ENCODE peak calls at places on chromosomes 13 and 19, in six cellular contexts. One of them, this sample, is unnamed.

GRCh38 chr19:16376649-16377048 is 52.0 kb downstream of the KLF2 start:
- DNase-seq in colonic mucosa: no peak
- DNase-seq in left ventricle myocardium inferior: no peak
- DNase-seq in fibroblast of the aortic adventitia: no peak
- DNase-seq in psoas muscle: peak
- DNase-seq in right atrium auricular region: no peak
- DNase-seq in this sample: no peak

GRCh38 chr13:34748078-34748477 is 194.0 kb upstream of the NBEA start:
- DNase-seq in psoas muscle: no peak
- DNase-seq in left ventricle myocardium inferior: peak
- DNase-seq in fibroblast of the aortic adventitia: peak
- DNase-seq in right atrium auricular region: peak
- DNase-seq in colonic mucosa: peak
- DNase-seq in this sample: no peak

GRCh38 chr19:11984986-11985385 is 20.1 kb downstream of the ZNF763 start:
- DNase-seq in colonic mucosa: no peak
- DNase-seq in right atrium auricular region: no peak
- DNase-seq in left ventricle myocardium inferior: no peak
- DNase-seq in psoas muscle: no peak
- DNase-seq in fibroblast of the aortic adventitia: no peak
- DNase-seq in this sample: peak

GRCh38 chr13:31588331-31588730 is 151.0 kb upstream of the RXFP2 start:
- DNase-seq in colonic mucosa: peak
- DNase-seq in left ventricle myocardium inferior: no peak
- DNase-seq in fibroblast of the aortic adventitia: no peak
- DNase-seq in right atrium auricular region: no peak
- DNase-seq in psoas muscle: no peak
- DNase-seq in this sample: no peak

GRCh38 chr13:23570099-23570926 is at the start of gene TNFRSF19:
- DNase-seq in psoas muscle: no peak
- DNase-seq in fibroblast of the aortic adventitia: peak
- DNase-seq in right atrium auricular region: peak
- DNase-seq in left ventricle myocardium inferior: peak
- DNase-seq in colonic mucosa: no peak
- DNase-seq in this sample: no peak

GRCh38 chr13:93635687-93636086 is 409.1 kb downstream of the GPC6 start:
- DNase-seq in left ventricle myocardium inferior: no peak
- DNase-seq in right atrium auricular region: no peak
- DNase-seq in colonic mucosa: no peak
- DNase-seq in fibroblast of the aortic adventitia: peak
- DNase-seq in psoas muscle: no peak
- DNase-seq in this sample: no peak

GRCh38 chr19:42555317-42555716 is 27.0 kb upstream of the CEACAM1 start:
- DNase-seq in colonic mucosa: no peak
- DNase-seq in right atrium auricular region: peak
- DNase-seq in psoas muscle: no peak
- DNase-seq in left ventricle myocardium inferior: no peak
- DNase-seq in fibroblast of the aortic adventitia: no peak
- DNase-seq in this sample: no peak

GRCh38 chr13:31067416-31068118 is 94.1 kb downstream of the HSPH1 start:
- DNase-seq in left ventricle myocardium inferior: no peak
- DNase-seq in fibroblast of the aortic adventitia: peak
- DNase-seq in psoas muscle: no peak
- DNase-seq in right atrium auricular region: no peak
- DNase-seq in colonic mucosa: no peak
- DNase-seq in this sample: no peak

GRCh38 chr19:46878613-46879375 is 18.0 kb downstream of the ARHGAP35 start:
- DNase-seq in colonic mucosa: no peak
- DNase-seq in psoas muscle: peak
- DNase-seq in left ventricle myocardium inferior: no peak
- DNase-seq in right atrium auricular region: no peak
- DNase-seq in fibroblast of the aortic adventitia: peak
- DNase-seq in this sample: no peak

GRCh38 chr13:78040431-78040830 is 121.8 kb upstream of the EDNRB start:
- DNase-seq in fibroblast of the aortic adventitia: no peak
- DNase-seq in left ventricle myocardium inferior: no peak
- DNase-seq in right atrium auricular region: no peak
- DNase-seq in colonic mucosa: no peak
- DNase-seq in psoas muscle: no peak
- DNase-seq in this sample: no peak

GRCh38 chr19:40811478-40812341 is 12.7 kb downstream of the EGLN2 start:
- DNase-seq in left ventricle myocardium inferior: no peak
- DNase-seq in psoas muscle: peak
- DNase-seq in right atrium auricular region: no peak
- DNase-seq in fibroblast of the aortic adventitia: no peak
- DNase-seq in colonic mucosa: peak
- DNase-seq in this sample: no peak

GRCh38 chr13:49300716-49301589 is 53.2 kb downstream of the CDADC1 start:
- DNase-seq in left ventricle myocardium inferior: no peak
- DNase-seq in psoas muscle: peak
- DNase-seq in right atrium auricular region: no peak
- DNase-seq in colonic mucosa: peak
- DNase-seq in fibroblast of the aortic adventitia: peak
- DNase-seq in this sample: peak

GRCh38 chr13:20230913-20231838 is 943 bp downstream of the GJB6 start:
- DNase-seq in psoas muscle: no peak
- DNase-seq in right atrium auricular region: no peak
- DNase-seq in fibroblast of the aortic adventitia: no peak
- DNase-seq in left ventricle myocardium inferior: no peak
- DNase-seq in colonic mucosa: no peak
- DNase-seq in this sample: peak

GRCh38 chr19:48466571-48467325 is 2.4 kb upstream of the CYTH2 start:
- DNase-seq in right atrium auricular region: no peak
- DNase-seq in colonic mucosa: no peak
- DNase-seq in left ventricle myocardium inferior: no peak
- DNase-seq in fibroblast of the aortic adventitia: peak
- DNase-seq in psoas muscle: no peak
- DNase-seq in this sample: no peak

GRCh38 chr13:108212901-108213300 is 2.4 kb downstream of the LIG4 start:
- DNase-seq in right atrium auricular region: no peak
- DNase-seq in colonic mucosa: no peak
- DNase-seq in psoas muscle: no peak
- DNase-seq in left ventricle myocardium inferior: no peak
- DNase-seq in fibroblast of the aortic adventitia: no peak
- DNase-seq in this sample: peak

GRCh38 chr19:43755256-43755801 is 567 bp upstream of the SMG9 start:
- DNase-seq in psoas muscle: peak
- DNase-seq in right atrium auricular region: peak
- DNase-seq in fibroblast of the aortic adventitia: peak
- DNase-seq in colonic mucosa: peak
- DNase-seq in left ventricle myocardium inferior: peak
- DNase-seq in this sample: peak

GRCh38 chr19:56507446-56508281 is at the start of gene ZNF471:
- DNase-seq in left ventricle myocardium inferior: peak
- DNase-seq in right atrium auricular region: peak
- DNase-seq in fibroblast of the aortic adventitia: peak
- DNase-seq in colonic mucosa: peak
- DNase-seq in psoas muscle: peak
- DNase-seq in this sample: peak

GRCh38 chr13:110913322-110913721 is 1.5 kb downstream of the ANKRD10 start:
- DNase-seq in left ventricle myocardium inferior: no peak
- DNase-seq in psoas muscle: no peak
- DNase-seq in fibroblast of the aortic adventitia: peak
- DNase-seq in colonic mucosa: peak
- DNase-seq in right atrium auricular region: no peak
- DNase-seq in this sample: no peak

GRCh38 chr19:44848036-44848804 is 2.1 kb downstream of the NECTIN2 start:
- DNase-seq in fibroblast of the aortic adventitia: peak
- DNase-seq in psoas muscle: no peak
- DNase-seq in colonic mucosa: peak
- DNase-seq in left ventricle myocardium inferior: no peak
- DNase-seq in right atrium auricular region: peak
- DNase-seq in this sample: no peak

GRCh38 chr13:96900992-96901391 is 93.3 kb downstream of the OXGR1 start:
- DNase-seq in fibroblast of the aortic adventitia: no peak
- DNase-seq in right atrium auricular region: no peak
- DNase-seq in psoas muscle: no peak
- DNase-seq in left ventricle myocardium inferior: no peak
- DNase-seq in colonic mucosa: no peak
- DNase-seq in this sample: no peak

GRCh38 chr13:48874165-48874564 is 101.5 kb upstream of the FNDC3A start:
- DNase-seq in fibroblast of the aortic adventitia: no peak
- DNase-seq in colonic mucosa: peak
- DNase-seq in psoas muscle: no peak
- DNase-seq in right atrium auricular region: no peak
- DNase-seq in left ventricle myocardium inferior: no peak
- DNase-seq in this sample: no peak

GRCh38 chr19:29609636-29610035 is 3.6 kb downstream of the POP4 start:
- DNase-seq in psoas muscle: no peak
- DNase-seq in left ventricle myocardium inferior: no peak
- DNase-seq in fibroblast of the aortic adventitia: no peak
- DNase-seq in right atrium auricular region: no peak
- DNase-seq in colonic mucosa: no peak
- DNase-seq in this sample: no peak

GRCh38 chr19:1070576-1070930 is 3.6 kb downstream of the ARHGAP45 start:
- DNase-seq in psoas muscle: peak
- DNase-seq in left ventricle myocardium inferior: no peak
- DNase-seq in colonic mucosa: no peak
- DNase-seq in fibroblast of the aortic adventitia: no peak
- DNase-seq in right atrium auricular region: no peak
- DNase-seq in this sample: no peak

GRCh38 chr13:79995334-79995733 is 345.6 kb downstream of the SPRY2 start:
- DNase-seq in right atrium auricular region: no peak
- DNase-seq in fibroblast of the aortic adventitia: peak
- DNase-seq in psoas muscle: no peak
- DNase-seq in colonic mucosa: no peak
- DNase-seq in left ventricle myocardium inferior: no peak
- DNase-seq in this sample: no peak

GRCh38 chr13:28741080-28741479 is 22.3 kb upstream of the SLC46A3 start:
- DNase-seq in colonic mucosa: no peak
- DNase-seq in right atrium auricular region: peak
- DNase-seq in left ventricle myocardium inferior: no peak
- DNase-seq in psoas muscle: no peak
- DNase-seq in fibroblast of the aortic adventitia: no peak
- DNase-seq in this sample: no peak

GRCh38 chr19:16205205-16206045 is 7.7 kb downstream of the AP1M1 start:
- DNase-seq in right atrium auricular region: no peak
- DNase-seq in fibroblast of the aortic adventitia: no peak
- DNase-seq in left ventricle myocardium inferior: peak
- DNase-seq in psoas muscle: no peak
- DNase-seq in colonic mucosa: no peak
- DNase-seq in this sample: no peak

GRCh38 chr13:30276178-30276577 is 31.2 kb downstream of the KATNAL1 start:
- DNase-seq in left ventricle myocardium inferior: no peak
- DNase-seq in psoas muscle: no peak
- DNase-seq in right atrium auricular region: no peak
- DNase-seq in colonic mucosa: no peak
- DNase-seq in fibroblast of the aortic adventitia: no peak
- DNase-seq in this sample: no peak

GRCh38 chr13:71303144-71303543 is 563.9 kb downstream of the DACH1 start:
- DNase-seq in right atrium auricular region: no peak
- DNase-seq in psoas muscle: no peak
- DNase-seq in left ventricle myocardium inferior: no peak
- DNase-seq in colonic mucosa: no peak
- DNase-seq in fibroblast of the aortic adventitia: no peak
- DNase-seq in this sample: no peak
- TF ChIP-seq CTCF in right atrium auricular region: no peak
- TF ChIP-seq CTCF in psoas muscle: no peak
- TF ChIP-seq CTCF in left ventricle myocardium inferior: peak
- TF ChIP-seq CTCF in colonic mucosa: no peak
- TF ChIP-seq CTCF in fibroblast of the aortic adventitia: no peak
- TF ChIP-seq CTCF in this sample: no peak

GRCh38 chr19:5338661-5339469 is 1.7 kb downstream of the PTPRS start:
- DNase-seq in fibroblast of the aortic adventitia: no peak
- DNase-seq in left ventricle myocardium inferior: no peak
- DNase-seq in right atrium auricular region: no peak
- DNase-seq in psoas muscle: no peak
- DNase-seq in colonic mucosa: no peak
- DNase-seq in this sample: peak

GRCh38 chr19:5341448-5341820 is 822 bp upstream of the PTPRS start:
- DNase-seq in colonic mucosa: no peak
- DNase-seq in psoas muscle: no peak
- DNase-seq in left ventricle myocardium inferior: no peak
- DNase-seq in fibroblast of the aortic adventitia: no peak
- DNase-seq in right atrium auricular region: no peak
- DNase-seq in this sample: no peak

GRCh38 chr19:5339470-5339949 is 1.1 kb downstream of the PTPRS start:
- DNase-seq in psoas muscle: no peak
- DNase-seq in fibroblast of the aortic adventitia: no peak
- DNase-seq in right atrium auricular region: no peak
- DNase-seq in colonic mucosa: no peak
- DNase-seq in left ventricle myocardium inferior: no peak
- DNase-seq in this sample: peak

GRCh38 chr19:5340637-5341447 is at the start of gene PTPRS:
- DNase-seq in psoas muscle: peak
- DNase-seq in fibroblast of the aortic adventitia: peak
- DNase-seq in colonic mucosa: peak
- DNase-seq in left ventricle myocardium inferior: peak
- DNase-seq in right atrium auricular region: peak
- DNase-seq in this sample: peak

GRCh38 chr19:5339950-5340636 is 519 bp downstream of the PTPRS start:
- DNase-seq in colonic mucosa: no peak
- DNase-seq in right atrium auricular region: no peak
- DNase-seq in psoas muscle: no peak
- DNase-seq in fibroblast of the aortic adventitia: no peak
- DNase-seq in left ventricle myocardium inferior: no peak
- DNase-seq in this sample: peak
- TF ChIP-seq CTCF in colonic mucosa: no peak
- TF ChIP-seq CTCF in right atrium auricular region: peak
- TF ChIP-seq CTCF in psoas muscle: no peak
- TF ChIP-seq CTCF in fibroblast of the aortic adventitia: no peak
- TF ChIP-seq CTCF in left ventricle myocardium inferior: peak
- TF ChIP-seq CTCF in this sample: no peak

GRCh38 chr19:58581227-58582141 is 8.3 kb upstream of the MZF1 start:
- DNase-seq in left ventricle myocardium inferior: peak
- DNase-seq in psoas muscle: peak
- DNase-seq in colonic mucosa: peak
- DNase-seq in fibroblast of the aortic adventitia: peak
- DNase-seq in right atrium auricular region: peak
- DNase-seq in this sample: peak
- TF ChIP-seq CTCF in left ventricle myocardium inferior: peak
- TF ChIP-seq CTCF in psoas muscle: peak
- TF ChIP-seq CTCF in colonic mucosa: peak
- TF ChIP-seq CTCF in fibroblast of the aortic adventitia: peak
- TF ChIP-seq CTCF in right atrium auricular region: peak
- TF ChIP-seq CTCF in this sample: peak

GRCh38 chr19:35216833-35217707 is 11.5 kb downstream of the FAM187B start:
- DNase-seq in left ventricle myocardium inferior: no peak
- DNase-seq in fibroblast of the aortic adventitia: no peak
- DNase-seq in right atrium auricular region: no peak
- DNase-seq in psoas muscle: no peak
- DNase-seq in colonic mucosa: peak
- DNase-seq in this sample: peak
- TF ChIP-seq CTCF in left ventricle myocardium inferior: no peak
- TF ChIP-seq CTCF in fibroblast of the aortic adventitia: no peak
- TF ChIP-seq CTCF in right atrium auricular region: no peak
- TF ChIP-seq CTCF in psoas muscle: no peak
- TF ChIP-seq CTCF in colonic mucosa: no peak
- TF ChIP-seq CTCF in this sample: no peak

DNA sequence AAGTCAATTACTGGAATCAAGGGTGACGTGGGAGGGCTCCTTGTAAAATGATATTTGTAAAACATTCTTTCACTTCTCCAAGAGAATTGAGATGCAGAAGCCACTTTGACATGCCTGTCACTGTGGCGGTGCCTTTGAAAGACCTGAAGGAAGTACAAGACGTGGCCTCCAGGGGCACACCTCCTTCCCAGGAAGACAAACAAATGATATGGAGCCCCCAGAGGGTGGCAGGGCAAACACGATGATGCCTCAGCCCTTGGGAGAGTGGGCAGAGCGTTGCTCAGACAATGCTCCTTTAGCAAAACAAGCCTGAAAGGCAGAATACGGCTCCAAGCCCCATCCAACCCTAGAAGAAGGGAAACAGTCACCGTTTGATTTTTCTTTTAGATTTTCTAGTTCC is 9.3 kb upstream of the ATP12A start:
- DNase-seq in right atrium auricular region: no peak
- DNase-seq in left ventricle myocardium inferior: no peak
- DNase-seq in psoas muscle: no peak
- DNase-seq in fibroblast of the aortic adventitia: peak
- DNase-seq in colonic mucosa: peak
- DNase-seq in this sample: no peak
- TF ChIP-seq CTCF in right atrium auricular region: no peak
- TF ChIP-seq CTCF in left ventricle myocardium inferior: no peak
- TF ChIP-seq CTCF in psoas muscle: no peak
- TF ChIP-seq CTCF in fibroblast of the aortic adventitia: peak
- TF ChIP-seq CTCF in colonic mucosa: no peak
- TF ChIP-seq CTCF in this sample: no peak

This sample was measured in GM20000.